ENCODE peak calls at places on chromosomes 16 and 17, in four cellular contexts. One of them, this sample, is unnamed.

GRCh38 chr17:9356488-9356911 is 219.1 kb downstream of the STX8 start:
- DNase-seq in tibial artery: peak; percentile 47
- DNase-seq in hepatocyte: no peak
- DNase-seq in ascending aorta: no peak
- DNase-seq in this sample: no peak

GRCh38 chr17:79806863-79807720 is 10.2 kb upstream of the CBX8 start:
- DNase-seq in tibial artery: no peak
- DNase-seq in hepatocyte: no peak
- DNase-seq in ascending aorta: no peak
- DNase-seq in this sample: no peak

GRCh38 chr17:16928406-16929280 is 43.3 kb downstream of the TNFRSF13B start:
- DNase-seq in tibial artery: no peak
- DNase-seq in hepatocyte: no peak
- DNase-seq in ascending aorta: no peak
- DNase-seq in this sample: no peak

GRCh38 chr17:35789044-35789443 is 6.4 kb downstream of the MMP28 start:
- DNase-seq in tibial artery: no peak
- DNase-seq in hepatocyte: no peak
- DNase-seq in ascending aorta: no peak
- DNase-seq in this sample: no peak

GRCh38 chr16:57528499-57529323 is 7.7 kb downstream of the CCDC102A start:
- DNase-seq in tibial artery: no peak
- DNase-seq in hepatocyte: peak; percentile 88
- DNase-seq in ascending aorta: no peak
- DNase-seq in this sample: no peak

GRCh38 chr17:47914296-47914948 is 18.4 kb downstream of the SP2 start:
- DNase-seq in tibial artery: no peak
- DNase-seq in hepatocyte: no peak
- DNase-seq in ascending aorta: no peak
- DNase-seq in this sample: no peak

GRCh38 chr17:5533486-5534315 is 47.3 kb downstream of the MIS12 start:
- DNase-seq in tibial artery: no peak
- DNase-seq in hepatocyte: no peak
- DNase-seq in ascending aorta: no peak
- DNase-seq in this sample: no peak

GRCh38 chr17:13395346-13395745 is 206.4 kb downstream of the HS3ST3A1 start:
- DNase-seq in tibial artery: no peak
- DNase-seq in hepatocyte: no peak
- DNase-seq in ascending aorta: no peak
- DNase-seq in this sample: no peak

GRCh38 chr17:43171761-43172487 is 910 bp downstream of the NBR1 start:
- DNase-seq in tibial artery: peak; percentile 61
- DNase-seq in hepatocyte: peak; percentile 84
- DNase-seq in ascending aorta: no peak
- DNase-seq in this sample: no peak

GRCh38 chr17:44793885-44794698 is 35.3 kb downstream of the ADAM11 start:
- DNase-seq in tibial artery: no peak
- DNase-seq in hepatocyte: no peak
- DNase-seq in ascending aorta: no peak
- DNase-seq in this sample: no peak

GRCh38 chr16:4911831-4912422 is 25.0 kb downstream of the PPL start:
- DNase-seq in tibial artery: no peak
- DNase-seq in hepatocyte: no peak
- DNase-seq in ascending aorta: no peak
- DNase-seq in this sample: no peak

GRCh38 chr16:287298-287811 is 4.4 kb downstream of the PDIA2 start:
- DNase-seq in tibial artery: no peak
- DNase-seq in hepatocyte: no peak
- DNase-seq in ascending aorta: no peak
- DNase-seq in this sample: no peak

DNA sequence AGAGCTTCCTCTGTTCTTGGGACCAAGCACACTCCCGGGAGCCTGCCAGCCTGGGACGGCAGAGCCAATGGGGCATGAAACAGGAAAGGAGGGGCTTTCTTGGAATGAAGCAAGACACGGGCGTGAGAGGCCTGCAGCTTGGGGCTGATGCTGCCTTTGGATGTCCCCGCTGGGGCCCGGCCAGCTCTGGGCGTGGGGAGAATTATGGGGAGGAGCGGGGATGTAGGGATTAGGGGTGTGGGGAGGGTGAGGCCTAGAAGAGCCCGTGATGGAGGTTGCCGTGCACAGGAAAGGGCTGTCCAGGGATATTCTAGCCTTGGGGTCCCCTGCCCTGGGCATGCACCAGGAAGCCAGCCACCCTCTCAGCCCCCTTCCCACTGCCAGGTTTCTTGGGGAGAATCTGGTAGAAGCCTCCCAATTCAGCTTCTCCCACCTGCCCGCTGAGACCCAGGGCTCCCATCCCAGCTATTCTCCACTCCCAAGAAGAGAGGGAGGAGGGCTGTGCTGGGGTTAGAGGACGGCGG is 20.1 kb upstream of the NXPH3 start:
- DNase-seq in tibial artery: no peak
- DNase-seq in hepatocyte: peak; percentile 6
- DNase-seq in ascending aorta: no peak
- DNase-seq in this sample: no peak
- TF ChIP-seq CTCF in tibial artery: no peak
- TF ChIP-seq CTCF in hepatocyte: no peak
- TF ChIP-seq CTCF in ascending aorta: no peak
- TF ChIP-seq CTCF in this sample: no peak

GRCh38 chr17:68495081-68495480 is 17.1 kb upstream of the PRKAR1A start:
- DNase-seq in tibial artery: no peak
- DNase-seq in hepatocyte: no peak
- DNase-seq in ascending aorta: no peak
- DNase-seq in this sample: no peak
- H3K4me1 ChIP-seq in tibial artery: no peaks in the 10 kb centered on the region
- H3K4me1 ChIP-seq in hepatocyte: no peaks in the 10 kb centered on the region
- H3K4me1 ChIP-seq in ascending aorta: no peaks in the 10 kb centered on the region
- H3K4me1 ChIP-seq in this sample: peaks cover 20% of the 10 kb centered on the region

DNA sequence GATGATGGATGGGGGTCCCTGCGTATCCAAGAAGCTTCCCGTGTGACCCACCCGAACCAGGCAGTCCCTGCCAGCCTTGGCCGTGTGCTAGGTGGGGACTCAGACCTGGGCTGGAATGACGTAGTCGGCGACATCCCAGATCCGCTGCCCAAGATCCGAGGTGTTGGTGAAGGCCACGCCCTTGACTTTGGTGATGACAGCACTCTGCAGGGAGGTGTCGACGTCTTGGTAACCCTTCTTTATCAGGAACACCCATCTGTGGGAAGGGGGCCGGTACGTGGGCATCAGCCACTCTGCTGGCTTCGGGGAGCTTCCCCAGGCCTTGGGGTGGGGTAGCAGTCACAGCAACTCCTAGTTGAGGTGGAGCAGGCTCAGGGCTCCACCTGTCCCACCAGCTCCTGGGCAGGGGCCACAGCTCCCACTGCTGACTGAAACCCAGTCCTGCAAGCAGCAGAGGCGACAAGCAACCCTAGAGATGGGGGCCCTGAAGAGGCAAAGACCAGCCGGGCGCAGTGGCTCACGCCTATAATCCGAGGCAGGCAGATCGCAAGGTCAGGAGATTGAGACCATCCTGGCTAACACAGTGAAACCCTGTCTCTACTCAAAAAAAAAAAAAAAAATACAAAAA is 4.3 kb downstream of the P2RX5 start:
- DNase-seq in tibial artery: no peak
- DNase-seq in hepatocyte: no peak
- DNase-seq in ascending aorta: no peak
- DNase-seq in this sample: no peak
- TF ChIP-seq CTCF in tibial artery: no peak
- TF ChIP-seq CTCF in hepatocyte: no peak
- TF ChIP-seq CTCF in ascending aorta: no peak
- TF ChIP-seq CTCF in this sample: no peak

GRCh38 chr17:18321309-18321708 is 6.2 kb downstream of the SMCR8 start:
- DNase-seq in tibial artery: no peak
- DNase-seq in hepatocyte: no peak
- DNase-seq in ascending aorta: no peak
- DNase-seq in this sample: no peak
- H3K4me1 ChIP-seq in tibial artery: peaks cover 43% of the 10 kb centered on the region
- H3K4me1 ChIP-seq in hepatocyte: peaks cover 37% of the 10 kb centered on the region
- H3K4me1 ChIP-seq in ascending aorta: peaks cover 4% of the 10 kb centered on the region
- H3K4me1 ChIP-seq in this sample: peaks cover 3% of the 10 kb centered on the region

GRCh38 chr17:50541402-50541915 is 5.5 kb upstream of the SPATA20 start:
- DNase-seq in tibial artery: no peak
- DNase-seq in hepatocyte: no peak
- DNase-seq in ascending aorta: no peak
- DNase-seq in this sample: no peak

GRCh38 chr17:50540485-50541401 is 6.2 kb upstream of the SPATA20 start:
- DNase-seq in tibial artery: no peak
- DNase-seq in hepatocyte: no peak
- DNase-seq in ascending aorta: no peak
- DNase-seq in this sample: no peak

GRCh38 chr17:50542795-50543774 is 3.9 kb upstream of the SPATA20 start:
- DNase-seq in tibial artery: no peak
- DNase-seq in hepatocyte: peak; percentile 90
- DNase-seq in ascending aorta: no peak
- DNase-seq in this sample: peak; percentile 66

GRCh38 chr17:50539762-50540440 is 7.1 kb upstream of the SPATA20 start:
- DNase-seq in tibial artery: no peak
- DNase-seq in hepatocyte: peak; percentile 61
- DNase-seq in ascending aorta: no peak
- DNase-seq in this sample: no peak

GRCh38 chr17:50541916-50542688 is 4.9 kb upstream of the SPATA20 start:
- DNase-seq in tibial artery: peak; percentile 85
- DNase-seq in hepatocyte: peak; percentile 95
- DNase-seq in ascending aorta: peak; percentile 55
- DNase-seq in this sample: peak; percentile 84
- TF ChIP-seq CTCF in tibial artery: no peak
- TF ChIP-seq CTCF in hepatocyte: peak; percentile 20
- TF ChIP-seq CTCF in ascending aorta: peak; percentile 37
- TF ChIP-seq CTCF in this sample: no peak

DNA sequence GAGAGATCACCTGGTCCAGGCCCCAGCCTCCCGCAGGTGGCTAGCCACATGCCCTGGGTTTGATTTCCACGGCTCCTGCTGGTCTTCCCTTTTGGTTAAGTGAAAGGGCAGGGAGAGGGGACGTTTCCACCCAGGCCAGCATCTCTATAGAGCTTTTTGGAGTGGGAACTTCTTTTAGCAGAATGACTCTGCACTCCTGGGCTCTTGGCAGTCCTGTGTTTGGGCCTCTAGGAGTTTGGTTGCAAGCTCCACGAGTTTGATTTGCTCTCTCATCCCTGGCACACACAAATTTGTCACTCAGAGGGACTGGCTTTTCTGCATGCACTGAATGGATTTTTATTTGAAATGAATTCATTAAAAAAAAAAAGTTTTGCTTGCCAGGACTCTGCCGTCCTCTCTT is 32.8 kb downstream of the MSI2 start:
- DNase-seq in tibial artery: no peak
- DNase-seq in hepatocyte: no peak
- DNase-seq in ascending aorta: no peak
- DNase-seq in this sample: no peak
- H3K4me1 ChIP-seq in tibial artery: peaks cover 12% of the 10 kb centered on the region
- H3K4me1 ChIP-seq in hepatocyte: peaks cover 27% of the 10 kb centered on the region
- H3K4me1 ChIP-seq in ascending aorta: no peaks in the 10 kb centered on the region
- H3K4me1 ChIP-seq in this sample: no peaks in the 10 kb centered on the region

This sample was measured in lung.